ENCODE peak calls at places on chromosomes 6 and 20, in six cellular contexts. T, A, O, C, Z and H are unnamed samples.
A peak's percentile ranks its signal among the peaks of the same experiment; 100 is the strongest.

GRCh38 chr6:121868191-121868590 is 432.7 kb downstream of the GJA1 start:
- DNase-seq in T (no peak), Z (peak; percentile 84), O (no peak), A (peak; percentile 71), C (no peak), H (no peak)

GRCh38 chr6:45881705-45882435 is 133.8 kb downstream of the CLIC5 start:
- DNase-seq in O (no peak), C (no peak), Z (no peak), T (no peak), A (no peak), H (no peak)

GRCh38 chr20:38337561-38338140 is 8.6 kb upstream of the LBP start:
- DNase-seq in T (no peak), O (no peak), A (no peak), Z (no peak), C (peak; percentile 20), H (no peak)

GRCh38 chr20:16761305-16761829 is 13.2 kb downstream of the OTOR start:
- DNase-seq in T (peak; percentile 44), O (no peak), C (peak; percentile 59), A (peak; percentile 89), Z (peak; percentile 46), H (peak; percentile 34)

GRCh38 chr6:147211831-147212230 is 7.6 kb downstream of the STXBP5 start:
- DNase-seq in C (no peak), Z (no peak), T (no peak), O (no peak), A (no peak), H (no peak)

GRCh38 chr6:137820952-137821351 is 46.1 kb upstream of the TNFAIP3 start:
- DNase-seq in T (no peak), Z (no peak), C (no peak), A (peak; percentile 54), O (no peak), H (no peak)

GRCh38 chr20:19706463-19706862 is 51.6 kb upstream of the RIN2 start:
- DNase-seq in Z (no peak), A (no peak), O (peak; percentile 32), T (no peak), C (no peak), H (peak; percentile 19)

GRCh38 chr20:53789913-53790675 is 196.5 kb upstream of the ZNF217 start:
- DNase-seq in T (no peak), A (no peak), C (no peak), O (peak; percentile 64), Z (no peak), H (no peak)

GRCh38 chr6:34301408-34301807 is 52.6 kb upstream of the SMIM29 start:
- DNase-seq in T (peak; percentile 79), A (peak; percentile 94), C (peak; percentile 51), O (no peak), Z (no peak), H (no peak)

GRCh38 chr6:143507358-143508145 is 4.0 kb downstream of the FUCA2 start:
- DNase-seq in A (no peak), C (no peak), T (peak; percentile 8), O (no peak), Z (no peak), H (peak; percentile 16)

GRCh38 chr6:157755032-157755751 is 67.9 kb upstream of the SNX9 start:
- DNase-seq in O (no peak), T (no peak), Z (no peak), A (peak; percentile 50), C (no peak), H (no peak)

GRCh38 chr20:36532822-36533221 is 8.5 kb upstream of the MYL9 start:
- DNase-seq in T (no peak), O (no peak), A (no peak), Z (no peak), C (no peak), H (no peak)

GRCh38 chr6:15310680-15311079 is 64.8 kb downstream of the JARID2 start:
- DNase-seq in O (no peak), T (peak; percentile 54), C (no peak), A (no peak), Z (no peak), H (no peak)

GRCh38 chr6:148005806-148006205 is 336.8 kb upstream of the SASH1 start:
- DNase-seq in T (no peak), Z (no peak), A (no peak), C (no peak), O (no peak), H (no peak)

GRCh38 chr6:154995241-154996162 is at the start of gene TIAM2:
- DNase-seq in T (no peak), C (peak; percentile 20), Z (no peak), O (no peak), A (no peak), H (no peak)

GRCh38 chr20:44911264-44911921 is 1.5 kb downstream of the PABPC1L start:
- DNase-seq in T (no peak), O (peak; percentile 83), C (peak; percentile 68), A (peak; percentile 70), Z (no peak), H (no peak)

GRCh38 chr20:33148040-33148439 is 19.9 kb upstream of the BPIFA2 start:
- DNase-seq in Z (no peak), C (no peak), A (no peak), T (no peak), O (peak; percentile 46), H (no peak)

GRCh38 chr20:49325981-49326380 is 48.1 kb upstream of the ZNFX1 start:
- DNase-seq in C (no peak), O (no peak), T (peak; percentile 48), Z (no peak), A (peak; percentile 15), H (no peak)

GRCh38 chr20:37651932-37652331 is 41.9 kb upstream of the CTNNBL1 start:
- DNase-seq in O (no peak), T (no peak), Z (no peak), A (peak; percentile 31), C (peak; percentile 21), H (no peak)

GRCh38 chr6:133764813-133765208 is 124.1 kb upstream of the TCF21 start:
- DNase-seq in O (no peak), Z (no peak), T (no peak), A (no peak), C (no peak), H (no peak)

GRCh38 chr6:14380421-14380820 is 262.8 kb downstream of the CD83 start:
- DNase-seq in O (no peak), T (no peak), Z (no peak), A (no peak), C (no peak), H (no peak)

GRCh38 chr6:41700577-41701347 is 34.6 kb downstream of the TFEB start:
- DNase-seq in C (no peak), T (no peak), A (peak; percentile 41), Z (no peak), O (no peak), H (no peak)

GRCh38 chr20:15818651-15819071 is 754.6 kb downstream of the KIF16B start:
- DNase-seq in T (no peak), A (no peak), O (no peak), Z (no peak), C (no peak), H (no peak)

DNA sequence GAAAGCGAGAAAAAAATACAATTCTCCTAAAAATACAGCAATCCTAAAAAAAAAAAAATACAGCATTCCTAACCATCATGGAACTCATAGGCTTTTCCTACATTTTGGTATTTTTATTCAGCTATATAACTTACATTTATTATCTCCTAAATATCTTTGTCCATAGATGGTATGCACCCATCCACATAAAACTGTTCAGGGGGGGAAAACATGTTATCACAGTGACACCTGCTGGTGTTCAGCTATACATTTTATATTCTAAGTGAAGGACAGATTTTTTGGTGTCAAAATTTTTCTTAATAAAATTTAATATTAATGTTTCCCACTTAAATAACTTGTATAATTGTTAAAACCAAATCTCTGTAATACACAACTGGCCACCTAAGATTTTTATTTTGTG is 58.0 kb downstream of the BLOC1S5 start:
- DNase-seq in A (peak; percentile 74), O (no peak), T (no peak), C (peak; percentile 23), Z (no peak), H (no peak)
- TF ChIP-seq CTCF in A (peak; percentile 61), O (no peak), T (peak; percentile 49), C (no peak), Z (peak; percentile 48), H (peak; percentile 15)

DNA sequence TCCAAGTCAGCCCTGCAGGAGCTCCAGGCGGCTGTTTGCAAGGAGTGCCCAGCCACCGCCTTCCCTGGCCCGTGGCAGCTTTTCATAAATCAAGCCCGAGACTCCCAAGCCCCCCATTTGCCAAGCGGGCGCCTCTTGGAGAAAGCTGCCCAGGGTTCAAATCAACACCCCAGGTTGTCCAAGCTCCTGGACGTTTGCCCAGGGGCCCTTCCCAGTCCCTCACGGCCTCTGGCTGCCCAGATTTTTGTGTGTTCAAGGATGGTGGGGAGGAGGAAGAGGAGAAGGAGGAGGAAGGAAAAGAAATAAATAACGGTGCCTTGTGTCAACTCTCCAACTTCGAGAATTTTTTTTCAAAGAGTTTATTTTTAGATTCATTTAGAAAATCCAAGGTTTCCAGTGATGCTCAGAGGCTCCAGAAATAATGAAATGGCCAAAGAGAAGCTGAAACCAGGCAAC is 20.6 kb upstream of the NFATC2 start:
- DNase-seq in Z (no peak), O (no peak), C (no peak), T (no peak), A (peak; percentile 42), H (no peak)
- H3K4me3 ChIP-seq in Z (peak overlapping the region; percentile 60), O (no peak overlapping the region), C (no peak overlapping the region), T (peak overlapping the region; percentile 84), A (peak overlapping the region; percentile 65), H (no peak overlapping the region)

DNA sequence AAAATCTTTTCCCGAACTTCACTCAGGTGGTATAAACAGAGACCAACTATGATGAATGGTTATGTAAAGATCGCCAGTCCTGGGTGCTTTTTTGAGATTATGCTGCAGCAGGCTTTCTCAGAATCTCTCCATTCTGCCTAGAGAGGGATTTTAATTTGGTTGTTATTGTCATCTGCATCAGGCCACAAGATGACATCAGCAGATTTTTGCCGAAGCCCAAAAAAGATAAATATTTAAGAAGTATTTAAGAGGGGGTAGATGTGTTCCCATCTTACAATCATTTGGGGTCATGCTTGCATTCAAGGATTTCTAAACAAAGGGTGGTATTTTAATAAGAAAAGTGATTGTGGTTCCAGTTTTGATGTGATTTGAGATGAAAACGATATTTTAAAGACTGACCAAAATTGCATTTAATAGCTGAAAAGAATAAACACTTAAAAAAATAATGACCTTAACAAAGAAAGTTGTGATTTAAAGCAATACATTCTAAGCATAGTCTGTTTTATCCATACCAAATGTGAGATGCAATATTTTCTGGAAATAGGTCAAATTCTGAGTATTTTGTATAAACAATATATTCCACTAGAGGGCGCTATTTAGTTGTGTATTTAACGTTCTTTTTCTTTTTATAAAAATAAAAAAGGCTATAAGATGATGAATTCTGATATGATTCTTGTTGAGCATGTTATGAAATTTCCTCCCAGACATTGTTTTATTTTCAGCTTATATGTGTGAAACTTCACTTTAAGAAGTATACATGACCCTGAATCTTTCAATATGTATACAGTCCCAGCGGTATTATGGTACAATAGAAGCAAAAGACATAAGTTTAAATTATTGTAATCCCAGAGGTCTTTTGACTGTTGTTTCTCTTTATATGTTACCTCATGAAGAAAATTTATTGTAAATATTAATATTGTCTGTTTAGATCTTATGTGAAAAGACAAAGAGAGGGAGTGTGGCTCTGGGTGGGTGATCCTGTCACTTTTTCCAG is 51.0 kb upstream of the ZFP64 start:
- DNase-seq in A (peak; percentile 28), O (no peak), Z (no peak), C (no peak), T (no peak), H (no peak)
- TF ChIP-seq CTCF in A (peak; percentile 45), O (no peak), Z (no peak), C (peak; percentile 10), T (peak; percentile 52), H (peak; percentile 17)

DNA sequence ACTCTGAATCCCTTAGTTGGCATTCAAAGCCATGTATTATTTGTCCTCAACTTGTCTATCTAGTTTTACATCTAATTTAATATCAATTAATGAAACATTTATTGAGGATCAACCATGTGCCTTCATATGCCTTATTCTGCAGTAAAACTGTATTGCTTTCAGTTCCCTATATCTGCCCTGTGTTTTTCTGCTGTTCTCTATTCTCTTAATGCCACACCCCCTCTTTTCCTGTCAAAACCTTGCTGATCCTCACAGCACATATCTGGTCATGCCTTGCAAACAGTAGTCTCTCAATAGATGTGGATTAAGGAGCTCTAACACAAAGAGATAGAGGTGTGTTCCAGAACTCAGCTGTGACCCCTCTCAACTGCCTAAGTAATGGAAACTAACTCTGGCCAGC is 2.0 kb downstream of the FIG4 start:
- DNase-seq in Z (no peak), C (no peak), A (no peak), T (no peak), O (no peak), H (peak; percentile 22)
- H3K4me3 ChIP-seq in Z (no peak overlapping the region), C (no peak overlapping the region), A (no peak overlapping the region), T (no peak overlapping the region), O (no peak overlapping the region), H (no peak overlapping the region)